ENCODE peak calls at places on chromosomes 5 and 9, in six cellular contexts. L is Right ventricle myocardium inferior, Z is pulmonary artery endothelial cell, B is posterior cingulate gyrus, V is fibroblast of the aortic adventitia, Y is stomach. D is an unnamed sample.

GRCh38 chr5:140108093-140109049 is 5.5 kb upstream of the PURA start:
- DNase-seq in L (peak), Z (no peak), B (peak), V (no peak), Y (peak), D (no peak)

GRCh38 chr9:130768265-130768664 is 66.8 kb upstream of the ABL1 start:
- DNase-seq in L (no peak), Z (no peak), B (no peak), V (no peak), Y (no peak), D (no peak)

GRCh38 chr5:160480652-160481051 is 59.0 kb downstream of the PTTG1 start:
- DNase-seq in L (no peak), Z (no peak), B (no peak), V (no peak), Y (no peak), D (no peak)

GRCh38 chr5:142441638-142442037 is 116.8 kb upstream of the SPRY4 start:
- DNase-seq in L (no peak), Z (no peak), B (no peak), V (no peak), Y (no peak), D (no peak)

GRCh38 chr9:33446507-33447403 is 638 bp downstream of the AQP3 start:
- DNase-seq in L (no peak), Z (no peak), B (no peak), V (peak), Y (peak), D (no peak)

GRCh38 chr9:34546834-34547827 is 24.3 kb upstream of the ENHO start:
- DNase-seq in L (peak), Z (peak), B (peak), V (peak), Y (peak), D (peak)

GRCh38 chr9:127129718-127130085 is 7.3 kb upstream of the ANGPTL2 start:
- DNase-seq in L (no peak), Z (no peak), B (peak), V (no peak), Y (no peak), D (no peak)

GRCh38 chr5:111299067-111299481 is 74.9 kb downstream of the CAMK4 start:
- DNase-seq in L (no peak), Z (no peak), B (no peak), V (peak), Y (no peak), D (no peak)

GRCh38 chr5:155727512-155728145 is 599.3 kb upstream of the SGCD start:
- DNase-seq in L (peak), Z (no peak), B (no peak), V (no peak), Y (no peak), D (no peak)

GRCh38 chr9:91111226-91111625 is 250.5 kb downstream of the AUH start:
- DNase-seq in L (no peak), Z (no peak), B (no peak), V (no peak), Y (no peak), D (no peak)

GRCh38 chr9:126635061-126635460 is 21.3 kb downstream of the LMX1B start:
- DNase-seq in L (no peak), Z (no peak), B (no peak), V (no peak), Y (no peak), D (no peak)

GRCh38 chr5:55175781-55176175 is 2.8 kb upstream of the CDC20B start:
- DNase-seq in L (no peak), Z (no peak), B (no peak), V (no peak), Y (no peak), D (no peak)

GRCh38 chr9:29004988-29005387 is 1431.7 kb upstream of the C9orf72 start:
- DNase-seq in L (no peak), Z (no peak), B (no peak), V (no peak), Y (no peak), D (no peak)

GRCh38 chr9:109072810-109073435 is 46.8 kb downstream of the TMEM245 start:
- DNase-seq in L (no peak), Z (no peak), B (no peak), V (no peak), Y (no peak), D (no peak)